ENCODE peak calls at places on chromosome 13, in ten cellular contexts. E, D, U, H, Y, G, L, F, P and Q are unnamed samples.

GRCh38 chr13:40344270-40345148 is 321.9 kb downstream of the FOXO1 start:
- DNase-seq in E (no peak), D (no peak), U (no peak), H (no peak), Y (no peak), G (no peak), L (no peak), F (no peak), P (no peak), Q (no peak)

GRCh38 chr13:113369189-113369588 is 5.3 kb upstream of the GRTP1 start:
- DNase-seq in E (no peak), D (no peak), U (no peak), H (no peak), Y (no peak), G (no peak), L (no peak), F (no peak), P (no peak), Q (no peak)

GRCh38 chr13:35789335-35790166 is 313.1 kb upstream of the MAB21L1 start:
- DNase-seq in E (no peak), D (peak), U (no peak), H (no peak), Y (no peak), G (no peak), L (no peak), F (no peak), P (peak), Q (no peak)

GRCh38 chr13:51856027-51856736 is 5.6 kb upstream of the CCDC70 start:
- DNase-seq in E (no peak), D (no peak), U (no peak), H (no peak), Y (no peak), G (no peak), L (no peak), F (no peak), P (peak), Q (no peak)

GRCh38 chr13:101916758-101917474 is 464.4 kb downstream of the ITGBL1 start:
- DNase-seq in E (no peak), D (no peak), U (no peak), H (no peak), Y (no peak), G (no peak), L (no peak), F (no peak), P (no peak), Q (no peak)

GRCh38 chr13:24161010-24161775 is 673 bp downstream of the SPATA13 start:
- DNase-seq in E (peak), D (peak), U (no peak), H (peak), Y (peak), G (no peak), L (peak), F (no peak), P (no peak), Q (peak)

GRCh38 chr13:110775576-110775975 is 62.1 kb downstream of the ING1 start:
- DNase-seq in E (no peak), D (no peak), U (no peak), H (no peak), Y (no peak), G (no peak), L (no peak), F (no peak), P (no peak), Q (no peak)

GRCh38 chr13:19618925-19619324 is 14.5 kb upstream of the MPHOSPH8 start:
- DNase-seq in E (no peak), D (peak), U (no peak), H (peak), Y (no peak), G (peak), L (no peak), F (no peak), P (peak), Q (no peak)

GRCh38 chr13:104779311-104779710 is 1713.1 kb upstream of the SLC10A2 start:
- DNase-seq in E (no peak), D (peak), U (no peak), H (peak), Y (no peak), G (no peak), L (no peak), F (no peak), P (peak), Q (no peak)

GRCh38 chr13:108919036-108919907 is 289.9 kb downstream of the MYO16 start:
- DNase-seq in E (no peak), D (no peak), U (no peak), H (no peak), Y (no peak), G (no peak), L (no peak), F (no peak), P (peak), Q (no peak)

GRCh38 chr13:42991892-42992584 is at the start of gene EPSTI1:
- DNase-seq in E (peak), D (peak), U (peak), H (peak), Y (peak), G (peak), L (peak), F (peak), P (peak), Q (peak)

GRCh38 chr13:45451282-45451681 is 13.5 kb upstream of the COG3 start:
- DNase-seq in E (no peak), D (no peak), U (no peak), H (no peak), Y (no peak), G (no peak), L (no peak), F (no peak), P (no peak), Q (no peak)

GRCh38 chr13:30805603-30806011 is 70.3 kb downstream of the ALOX5AP start:
- DNase-seq in E (peak), D (peak), U (no peak), H (no peak), Y (no peak), G (no peak), L (peak), F (no peak), P (no peak), Q (no peak)

GRCh38 chr13:29937836-29938235 is 87.4 kb upstream of the UBL3 start:
- DNase-seq in E (no peak), D (no peak), U (no peak), H (peak), Y (no peak), G (no peak), L (no peak), F (no peak), P (no peak), Q (no peak)

GRCh38 chr13:108437496-108437895 is 168.0 kb downstream of the TNFSF13B start:
- DNase-seq in E (no peak), D (no peak), U (no peak), H (no peak), Y (no peak), G (no peak), L (no peak), F (no peak), P (peak), Q (no peak)

GRCh38 chr13:107586216-107586615 is 629.1 kb downstream of the LIG4 start:
- DNase-seq in E (no peak), D (no peak), U (no peak), H (no peak), Y (no peak), G (no peak), L (no peak), F (no peak), P (no peak), Q (no peak)

GRCh38 chr13:87274209-87274819 is 396.9 kb upstream of the SLITRK5 start:
- DNase-seq in E (peak), D (peak), U (no peak), H (peak), Y (no peak), G (peak), L (peak), F (no peak), P (peak), Q (no peak)

GRCh38 chr13:39254606-39255005 is 216.3 kb downstream of the NHLRC3 start:
- DNase-seq in E (no peak), D (no peak), U (no peak), H (no peak), Y (no peak), G (no peak), L (no peak), F (no peak), P (peak), Q (no peak)

GRCh38 chr13:50760751-50761150 is 82.7 kb downstream of the DLEU7 start:
- DNase-seq in E (no peak), D (no peak), U (no peak), H (no peak), Y (no peak), G (no peak), L (no peak), F (no peak), P (no peak), Q (no peak)

GRCh38 chr13:78121459-78122348 is 203.1 kb upstream of the EDNRB start:
- DNase-seq in E (peak), D (peak), U (no peak), H (no peak), Y (no peak), G (peak), L (no peak), F (no peak), P (peak), Q (peak)

GRCh38 chr13:48808689-48809088 is 155.0 kb downstream of the CYSLTR2 start:
- DNase-seq in E (no peak), D (no peak), U (no peak), H (no peak), Y (no peak), G (no peak), L (no peak), F (no peak), P (no peak), Q (no peak)

GRCh38 chr13:43355774-43356173 is 332.4 kb downstream of the DNAJC15 start:
- DNase-seq in E (no peak), D (no peak), U (no peak), H (no peak), Y (no peak), G (no peak), L (no peak), F (no peak), P (no peak), Q (no peak)